ENCODE peak calls at places on chromosomes 3 and 15, in eight cellular contexts. G is left lung, J is IMR-90, D is astrocyte of the spinal cord, F is OCI-LY7, A is tibial nerve, E is fibroblast of pulmonary artery, K is left ventricle myocardium inferior. Q is an unnamed sample.

GRCh38 chr15:69474846-69475455 is 22.3 kb downstream of the RPLP1 start:
- DNase-seq in G (no peak), J (peak; percentile 23), D (no peak), F (no peak), A (no peak), E (no peak), K (no peak), Q (no peak)

GRCh38 chr3:179148446-179149238 is 485 bp downstream of the PIK3CA start:
- DNase-seq in G (peak; percentile 43), J (peak; percentile 28), D (peak; percentile 49), F (peak; percentile 67), A (peak; percentile 8), E (peak; percentile 41), K (peak; percentile 53), Q (no peak)

GRCh38 chr3:156341831-156342416 is 213.0 kb downstream of the SSR3 start:
- DNase-seq in G (no peak), J (no peak), D (no peak), F (peak; percentile 45), A (no peak), E (no peak), K (no peak), Q (peak; percentile 39)

GRCh38 chr3:43793648-43794372 is 103.1 kb downstream of the ABHD5 start:
- DNase-seq in G (no peak), J (no peak), D (no peak), F (no peak), A (no peak), E (no peak), K (no peak), Q (no peak)

GRCh38 chr3:142904639-142905441 is 16.0 kb upstream of the PCOLCE2 start:
- DNase-seq in G (no peak), J (no peak), D (peak; percentile 34), F (peak; percentile 10), A (no peak), E (peak; percentile 24), K (no peak), Q (peak; percentile 15)

GRCh38 chr3:42753757-42754156 is 19.3 kb downstream of the CCDC13 start:
- DNase-seq in G (peak; percentile 28), J (no peak), D (no peak), F (no peak), A (no peak), E (no peak), K (no peak), Q (no peak)

GRCh38 chr15:89855948-89856347 is 37.8 kb downstream of the AP3S2 start:
- DNase-seq in G (no peak), J (no peak), D (no peak), F (no peak), A (no peak), E (no peak), K (no peak), Q (no peak)

GRCh38 chr3:113040231-113040630 is 49.4 kb downstream of the GTPBP8 start:
- DNase-seq in G (no peak), J (no peak), D (no peak), F (no peak), A (no peak), E (no peak), K (no peak), Q (no peak)

GRCh38 chr3:154656496-154656895 is 226.5 kb upstream of the GPR149 start:
- DNase-seq in G (no peak), J (no peak), D (no peak), F (no peak), A (no peak), E (no peak), K (no peak), Q (no peak)

GRCh38 chr15:39413558-39413957 is 167.3 kb upstream of the THBS1 start:
- DNase-seq in G (no peak), J (peak; percentile 35), D (no peak), F (no peak), A (no peak), E (peak; percentile 22), K (no peak), Q (no peak)

GRCh38 chr15:66184492-66184891 is 69.1 kb downstream of the MEGF11 start:
- DNase-seq in G (no peak), J (no peak), D (no peak), F (no peak), A (no peak), E (no peak), K (no peak), Q (no peak)

GRCh38 chr15:70633394-70633793 is 130.0 kb downstream of the UACA start:
- DNase-seq in G (no peak), J (no peak), D (no peak), F (no peak), A (no peak), E (peak; percentile 38), K (no peak), Q (no peak)

GRCh38 chr3:26621176-26621575 is 1.4 kb upstream of the LRRC3B start:
- DNase-seq in G (no peak), J (no peak), D (no peak), F (no peak), A (no peak), E (no peak), K (no peak), Q (no peak)

GRCh38 chr3:60839242-60839641 is 412.0 kb downstream of the FHIT start:
- DNase-seq in G (no peak), J (no peak), D (no peak), F (no peak), A (no peak), E (no peak), K (no peak), Q (no peak)

GRCh38 chr3:71173421-71173975 is 410.0 kb downstream of the FOXP1 start:
- DNase-seq in G (no peak), J (peak; percentile 83), D (peak; percentile 35), F (no peak), A (peak; percentile 44), E (peak; percentile 84), K (no peak), Q (no peak)

GRCh38 chr3:64240959-64241358 is 15.7 kb upstream of the PRICKLE2 start:
- DNase-seq in G (no peak), J (no peak), D (no peak), F (no peak), A (no peak), E (no peak), K (no peak), Q (no peak)

GRCh38 chr3:150149651-150150051 is 179.0 kb upstream of the PFN2 start:
- DNase-seq in G (no peak), J (peak; percentile 93), D (peak; percentile 83), F (no peak), A (no peak), E (peak; percentile 85), K (no peak), Q (no peak)

GRCh38 chr3:28916713-28917499 is 364.0 kb upstream of the RBMS3 start:
- DNase-seq in G (peak; percentile 36), J (peak; percentile 65), D (peak; percentile 89), F (peak; percentile 2), A (peak; percentile 63), E (peak; percentile 89), K (peak; percentile 54), Q (peak; percentile 60)

GRCh38 chr3:62445267-62445666 is 71.9 kb upstream of the FEZF2 start:
- DNase-seq in G (no peak), J (peak; percentile 29), D (peak; percentile 34), F (peak; percentile 62), A (no peak), E (peak; percentile 42), K (no peak), Q (no peak)

GRCh38 chr3:120157681-120158080 is 63.4 kb upstream of the GSK3B start:
- DNase-seq in G (no peak), J (no peak), D (no peak), F (no peak), A (no peak), E (no peak), K (no peak), Q (no peak)

GRCh38 chr15:101017935-101018849 is 99.0 kb downstream of the LRRK1 start:
- DNase-seq in G (no peak), J (peak; percentile 61), D (no peak), F (no peak), A (no peak), E (peak; percentile 94), K (no peak), Q (no peak)

GRCh38 chr15:40737048-40737447 is 18.0 kb downstream of the RMDN3 start:
- DNase-seq in G (no peak), J (peak; percentile 13), D (no peak), F (no peak), A (no peak), E (no peak), K (no peak), Q (no peak)

GRCh38 chr15:43285609-43286037 is 18.9 kb upstream of the TGM5 start:
- DNase-seq in G (no peak), J (peak; percentile 67), D (peak; percentile 57), F (peak; percentile 79), A (peak; percentile 91), E (peak; percentile 75), K (no peak), Q (peak; percentile 30)

DNA sequence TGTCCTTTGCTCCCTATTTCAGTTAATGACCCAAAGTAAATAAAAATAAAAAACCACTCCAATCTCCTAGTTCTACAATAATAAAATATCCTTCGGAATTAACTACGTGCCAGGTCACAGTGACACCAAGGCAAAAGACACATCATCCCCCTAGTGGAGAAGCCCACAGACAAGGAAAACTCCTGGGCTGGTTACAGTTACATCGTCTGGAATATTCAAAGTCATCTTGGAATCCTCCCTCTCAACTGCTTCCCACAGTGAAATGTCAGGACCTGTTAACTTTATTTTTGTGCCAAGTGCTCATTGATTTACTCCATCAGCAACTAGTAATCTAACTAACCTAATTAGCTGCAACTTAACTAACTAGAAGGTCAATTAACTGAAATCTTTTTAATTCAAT is 349.3 kb downstream of the MAGI1 start:
- DNase-seq in G (no peak), J (no peak), D (no peak), F (no peak), A (no peak), E (no peak), K (no peak), Q (no peak)
- TF ChIP-seq CTCF in G (no peak), J (no peak), D (peak; percentile 16), F (no peak), A (no peak), E (no peak), K (no peak), Q (no peak)

GRCh38 chr15:44286814-44287555 is 1.5 kb upstream of the GOLM2 start:
- DNase-seq in G (no peak), J (no peak), D (no peak), F (peak; percentile 20), A (no peak), E (no peak), K (no peak), Q (no peak)
- H3K4me3 ChIP-seq in G (peak overlapping the region; percentile 96), J (no peak overlapping the region), D (peak overlapping the region; percentile 95), F (peak overlapping the region; percentile 82), A (peak overlapping the region; percentile 90), E (peak overlapping the region; percentile 78), K (peak overlapping the region; percentile 94), Q (peak overlapping the region; percentile 96)

DNA sequence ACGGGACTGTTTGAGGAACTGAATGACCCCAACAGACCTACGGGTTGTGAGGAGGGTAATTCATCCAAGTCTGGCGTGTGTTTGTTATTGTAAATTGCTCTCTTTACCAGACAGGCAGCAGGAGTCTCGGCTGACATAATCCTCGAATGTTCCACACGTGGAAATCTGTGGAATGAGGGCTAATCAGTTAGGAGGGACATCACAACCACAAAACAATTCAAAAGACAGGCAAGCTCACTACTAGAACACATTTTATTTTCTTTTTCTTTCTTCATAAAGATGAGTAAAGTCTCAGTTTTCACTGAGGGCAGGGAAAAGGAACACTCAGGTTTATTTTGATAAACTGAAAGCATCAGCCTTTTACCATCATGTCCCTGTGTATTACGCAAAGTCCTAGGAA is 53.8 kb downstream of the GRK7 start:
- DNase-seq in G (no peak), J (no peak), D (peak; percentile 27), F (no peak), A (no peak), E (no peak), K (no peak), Q (no peak)
- TF ChIP-seq CTCF in G (no peak), J (no peak), D (no peak), F (no peak), A (no peak), E (no peak), K (no peak), Q (no peak)

GRCh38 chr15:72797834-72798233 is 14.3 kb upstream of the ADPGK start:
- DNase-seq in G (no peak), J (no peak), D (no peak), F (no peak), A (no peak), E (no peak), K (no peak), Q (no peak)
- H3K4me3 ChIP-seq in G (no peak overlapping the region), J (no peak overlapping the region), D (no peak overlapping the region), F (no peak overlapping the region), A (no peak overlapping the region), E (no peak overlapping the region), K (no peak overlapping the region), Q (no peak overlapping the region)

Q was measured in GM12864.